ENCODE peak calls at places on chromosomes 11 and 22, in four cellular contexts. D is iPS-NIHi11; S is activated CD4-positive, alpha-beta T cell treated with anti-CD3 and anti-CD28 coated beads, Interleukin-2, amount 50 U/mL, for 1 hour; Y is HuH-7. G is an unnamed sample.

GRCh38 chr11:48001438-48002021 is 21.2 kb downstream of the PTPRJ start:
- DNase-seq in D (no peak), S (peak), Y (no peak), G (peak)

GRCh38 chr11:38448284-38448683 is 1850.2 kb upstream of the RAG2 start:
- DNase-seq in D (no peak), S (no peak), Y (no peak), G (no peak)

GRCh38 chr11:86151188-86152005 is 82.5 kb upstream of the PICALM start:
- DNase-seq in D (no peak), S (no peak), Y (no peak), G (no peak)

GRCh38 chr11:12073436-12073835 is 37.0 kb upstream of the MICAL2 start:
- DNase-seq in D (no peak), S (no peak), Y (no peak), G (no peak)

GRCh38 chr11:134079317-134079716 is 10.4 kb downstream of the JAM3 start:
- DNase-seq in D (no peak), S (no peak), Y (no peak), G (no peak)

GRCh38 chr11:95531116-95531515 is 258.5 kb downstream of the FAM76B start:
- DNase-seq in D (no peak), S (no peak), Y (no peak), G (no peak)

GRCh38 chr22:32020117-32020516 is 22.9 kb upstream of the SLC5A1 start:
- DNase-seq in D (no peak), S (no peak), Y (no peak), G (no peak)

GRCh38 chr11:86442420-86442819 is 67.7 kb downstream of the CCDC81 start:
- DNase-seq in D (no peak), S (no peak), Y (no peak), G (no peak)

GRCh38 chr11:122287401-122287800 is 171.4 kb upstream of the BLID start:
- DNase-seq in D (no peak), S (no peak), Y (no peak), G (no peak)

GRCh38 chr11:83773950-83774880 is 488.0 kb upstream of the CCDC90B start:
- DNase-seq in D (no peak), S (no peak), Y (no peak), G (no peak)

GRCh38 chr11:93225642-93226041 is 27.9 kb upstream of the SLC36A4 start:
- DNase-seq in D (no peak), S (no peak), Y (no peak), G (peak)

GRCh38 chr11:74282863-74283484 is 28.5 kb downstream of the P4HA3 start:
- DNase-seq in D (no peak), S (no peak), Y (no peak), G (no peak)

GRCh38 chr11:113001709-113002108 is 40.5 kb downstream of the NCAM1 start:
- DNase-seq in D (no peak), S (no peak), Y (no peak), G (no peak)

GRCh38 chr11:6438979-6439571 is 1.7 kb downstream of the HPX start:
- DNase-seq in D (peak), S (peak), Y (peak), G (peak)

GRCh38 chr22:30752771-30753170 is 58.1 kb downstream of the OSBP2 start:
- DNase-seq in D (peak), S (no peak), Y (no peak), G (no peak)

GRCh38 chr11:44955019-44955738 is 4.5 kb upstream of the TP53I11 start:
- DNase-seq in D (no peak), S (no peak), Y (no peak), G (no peak)

GRCh38 chr22:22866381-22867111 is 21.1 kb upstream of the IGLL5 start:
- DNase-seq in D (no peak), S (no peak), Y (no peak), G (no peak)

GRCh38 chr11:117887431-117888139 is 11.1 kb upstream of the FXYD6 start:
- DNase-seq in D (no peak), S (no peak), Y (no peak), G (no peak)

GRCh38 chr11:2675540-2675939 is 24.3 kb downstream of the KCNQ1OT1 start:
- DNase-seq in D (no peak), S (no peak), Y (no peak), G (no peak)

GRCh38 chr22:22720724-22721261 is 76.4 kb downstream of the GGTLC2 start:
- DNase-seq in D (no peak), S (no peak), Y (no peak), G (no peak)

GRCh38 chr11:106473089-106473722 is 395.7 kb downstream of the AASDHPPT start:
- DNase-seq in D (no peak), S (no peak), Y (no peak), G (no peak)

G was measured in CD4-positive, CD25-positive, alpha-beta regulatory T cell.